ENCODE peak calls at places on chromosomes 11 and 22, in six cellular contexts. S, P, I, E, B and T are unnamed samples.

GRCh38 chr22:42881982-42882656 is 25.0 kb upstream of the ARFGAP3 start:
- DNase-seq in S (no peak), P (no peak), I (no peak), E (no peak), B (no peak), T (no peak)

GRCh38 chr11:113626736-113627135 is 79.4 kb downstream of the TMPRSS5 start:
- DNase-seq in S (no peak), P (no peak), I (no peak), E (no peak), B (no peak), T (no peak)

GRCh38 chr11:117064275-117064674 is 34.0 kb downstream of the SIK3 start:
- DNase-seq in S (no peak), P (no peak), I (no peak), E (no peak), B (no peak), T (no peak)

GRCh38 chr11:35725880-35726279 is 63.3 kb downstream of the TRIM44 start:
- DNase-seq in S (no peak), P (no peak), I (no peak), E (peak), B (no peak), T (no peak)

GRCh38 chr11:65651589-65652510 is 10.9 kb downstream of the RELA start:
- DNase-seq in S (no peak), P (no peak), I (peak), E (no peak), B (peak), T (no peak)

GRCh38 chr22:37313376-37314314 is 31.3 kb downstream of the CYTH4 start:
- DNase-seq in S (no peak), P (no peak), I (no peak), E (no peak), B (no peak), T (no peak)

GRCh38 chr22:49281467-49282340 is 546.0 kb downstream of the BRD1 start:
- DNase-seq in S (no peak), P (no peak), I (no peak), E (no peak), B (no peak), T (no peak)

GRCh38 chr11:26283852-26284421 is 48.0 kb upstream of the ANO3 start:
- DNase-seq in S (no peak), P (no peak), I (no peak), E (no peak), B (no peak), T (no peak)

GRCh38 chr22:17829691-17830040 is 55.4 kb upstream of the BID start:
- DNase-seq in S (no peak), P (no peak), I (no peak), E (no peak), B (no peak), T (no peak)

GRCh38 chr11:35563413-35564245 is 38.2 kb upstream of the PAMR1 start:
- DNase-seq in S (no peak), P (no peak), I (no peak), E (no peak), B (no peak), T (no peak)

GRCh38 chr11:70501026-70501901 is 102.9 kb downstream of the CTTN start:
- DNase-seq in S (no peak), P (no peak), I (peak), E (no peak), B (no peak), T (no peak)

GRCh38 chr22:37563153-37564081 is 3.1 kb downstream of the CDC42EP1 start:
- DNase-seq in S (no peak), P (no peak), I (no peak), E (peak), B (no peak), T (no peak)

GRCh38 chr22:43992331-43992821 is 31.7 kb upstream of the PARVB start:
- DNase-seq in S (no peak), P (no peak), I (no peak), E (no peak), B (no peak), T (no peak)

GRCh38 chr11:97454988-97455387 is 1065.2 kb downstream of the JRKL start:
- DNase-seq in S (peak), P (no peak), I (no peak), E (no peak), B (peak), T (no peak)

GRCh38 chr22:43567691-43568308 is 156.0 kb downstream of the MPPED1 start:
- DNase-seq in S (no peak), P (no peak), I (no peak), E (no peak), B (no peak), T (no peak)

GRCh38 chr22:48779661-48780596 is 1047.7 kb downstream of the BRD1 start:
- DNase-seq in S (no peak), P (no peak), I (peak), E (no peak), B (no peak), T (no peak)

GRCh38 chr11:64655901-64656601 is 65.0 kb downstream of the SLC22A12 start:
- DNase-seq in S (no peak), P (no peak), I (no peak), E (no peak), B (no peak), T (no peak)

GRCh38 chr11:69114811-69115523 is 40.8 kb upstream of the SMIM38 start:
- DNase-seq in S (no peak), P (no peak), I (no peak), E (no peak), B (no peak), T (no peak)

GRCh38 chr11:76266269-76266668 is 60.0 kb upstream of the WNT11 start:
- DNase-seq in S (no peak), P (no peak), I (no peak), E (peak), B (no peak), T (no peak)

GRCh38 chr11:126601550-126602215 is 246.2 kb downstream of the ST3GAL4 start:
- DNase-seq in S (peak), P (no peak), I (no peak), E (no peak), B (no peak), T (no peak)

GRCh38 chr11:29012507-29012906 is 904.3 kb downstream of the METTL15 start:
- DNase-seq in S (no peak), P (no peak), I (no peak), E (no peak), B (no peak), T (no peak)

GRCh38 chr11:64642418-64642735 is 51.4 kb downstream of the SLC22A12 start:
- DNase-seq in S (no peak), P (no peak), I (no peak), E (no peak), B (no peak), T (no peak)

GRCh38 chr11:125464671-125465070 is 31.4 kb downstream of the FEZ1 start:
- DNase-seq in S (no peak), P (no peak), I (no peak), E (no peak), B (no peak), T (no peak)

GRCh38 chr22:46238541-46238940 is 11.6 kb downstream of the CDPF1 start:
- DNase-seq in S (no peak), P (no peak), I (peak), E (no peak), B (no peak), T (no peak)

GRCh38 chr11:122711831-122712378 is 56.4 kb downstream of the UBASH3B start:
- DNase-seq in S (peak), P (no peak), I (no peak), E (peak), B (no peak), T (no peak)